ENCODE peak calls at places on chromosomes 3 and 15, in four cellular contexts. One of them, this sample, is unnamed.

GRCh38 chr15:72968531-72968922 is 83.7 kb upstream of the NEO1 start:
- DNase-seq in hepatocyte: peak; percentile 62
- DNase-seq in mesendoderm: peak; percentile 28
- DNase-seq in HCT116: no peak
- DNase-seq in this sample: no peak

GRCh38 chr3:70360985-70361384 is 48.5 kb upstream of the MDFIC2 start:
- DNase-seq in HCT116: no peak
- DNase-seq in mesendoderm: peak; percentile 59
- DNase-seq in hepatocyte: peak; percentile 41
- DNase-seq in this sample: no peak

GRCh38 chr15:31004220-31004733 is 12.8 kb upstream of the MTMR10 start:
- DNase-seq in HCT116: no peak
- DNase-seq in mesendoderm: peak; percentile 34
- DNase-seq in hepatocyte: no peak
- DNase-seq in this sample: no peak

GRCh38 chr15:99453646-99454045 is 112.1 kb upstream of the MEF2A start:
- DNase-seq in hepatocyte: no peak
- DNase-seq in mesendoderm: no peak
- DNase-seq in HCT116: no peak
- DNase-seq in this sample: no peak

GRCh38 chr3:57961828-57962447 is 46.3 kb upstream of the FLNB start:
- DNase-seq in mesendoderm: peak; percentile 86
- DNase-seq in hepatocyte: no peak
- DNase-seq in HCT116: peak; percentile 56
- DNase-seq in this sample: peak; percentile 39

GRCh38 chr15:48695835-48696573 is 50.5 kb upstream of the FBN1 start:
- DNase-seq in mesendoderm: no peak
- DNase-seq in HCT116: no peak
- DNase-seq in hepatocyte: no peak
- DNase-seq in this sample: no peak

GRCh38 chr3:149559525-149559924 is 85.0 kb downstream of the TM4SF4 start:
- DNase-seq in HCT116: no peak
- DNase-seq in mesendoderm: no peak
- DNase-seq in hepatocyte: no peak
- DNase-seq in this sample: no peak

GRCh38 chr3:13012228-13012691 is 61.0 kb downstream of the IQSEC1 start:
- DNase-seq in hepatocyte: no peak
- DNase-seq in HCT116: no peak
- DNase-seq in mesendoderm: no peak
- DNase-seq in this sample: peak; percentile 78

GRCh38 chr3:27728195-27729087 is 6.3 kb upstream of the EOMES start:
- DNase-seq in mesendoderm: peak; percentile 95
- DNase-seq in hepatocyte: no peak
- DNase-seq in HCT116: no peak
- DNase-seq in this sample: no peak

GRCh38 chr15:27328616-27329015 is 357.6 kb downstream of the GABRG3 start:
- DNase-seq in HCT116: no peak
- DNase-seq in hepatocyte: no peak
- DNase-seq in mesendoderm: no peak
- DNase-seq in this sample: no peak

GRCh38 chr15:74529911-74530310 is 11.1 kb upstream of the ARID3B start:
- DNase-seq in HCT116: no peak
- DNase-seq in mesendoderm: no peak
- DNase-seq in hepatocyte: no peak
- DNase-seq in this sample: no peak

GRCh38 chr15:48421362-48421761 is 90.1 kb downstream of the DUT start:
- DNase-seq in mesendoderm: peak; percentile 38
- DNase-seq in hepatocyte: no peak
- DNase-seq in HCT116: no peak
- DNase-seq in this sample: no peak

GRCh38 chr3:17014286-17014685 is 129.5 kb downstream of the PLCL2 start:
- DNase-seq in HCT116: no peak
- DNase-seq in hepatocyte: no peak
- DNase-seq in mesendoderm: no peak
- DNase-seq in this sample: no peak

DNA sequence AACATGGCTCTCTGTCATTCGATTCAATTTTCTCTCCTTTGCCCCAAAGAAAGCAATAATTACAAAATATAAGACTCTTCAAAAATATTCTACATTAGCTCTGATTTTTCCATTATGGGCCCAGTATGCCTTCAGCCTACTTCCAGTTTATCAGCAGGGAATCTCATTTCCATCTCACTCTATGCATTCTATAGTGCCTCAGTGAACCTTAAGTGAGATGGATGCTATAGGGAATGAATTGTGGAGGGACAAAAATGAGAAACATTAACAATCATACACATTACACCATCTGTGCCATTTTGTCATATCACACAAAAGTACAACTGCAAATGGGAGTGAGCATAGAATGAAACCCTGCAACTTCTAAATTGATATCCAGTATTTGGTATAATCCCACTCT is 50.7 kb upstream of the TSPAN3 start:
- DNase-seq in HCT116: no peak
- DNase-seq in mesendoderm: no peak
- DNase-seq in hepatocyte: no peak
- DNase-seq in this sample: no peak
- H3K79me2 ChIP-seq in HCT116: no peaks in the 10 kb centered on the region
- H3K79me2 ChIP-seq in mesendoderm: no peaks in the 10 kb centered on the region
- H3K79me2 ChIP-seq in hepatocyte: no peaks in the 10 kb centered on the region
- H3K79me2 ChIP-seq in this sample: no peaks in the 10 kb centered on the region

DNA sequence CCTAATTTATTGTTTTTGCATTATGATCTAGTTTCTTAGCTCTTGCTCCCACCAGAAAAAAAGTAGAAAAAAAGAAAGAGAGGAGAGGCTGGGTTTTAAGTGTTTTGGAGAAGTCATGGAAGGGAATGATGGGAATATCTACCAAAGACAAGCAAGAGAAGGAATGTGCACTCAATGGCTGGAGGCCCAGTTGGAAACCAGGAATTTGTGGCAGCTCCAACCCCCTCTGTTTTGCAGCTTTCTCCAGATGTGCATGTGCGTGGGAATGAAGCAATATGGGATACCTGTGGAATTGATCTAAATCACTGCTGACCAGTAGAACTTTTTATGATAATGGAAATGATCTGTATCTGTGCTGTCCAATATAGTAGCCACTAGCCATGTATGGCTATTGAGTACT is 27.1 kb downstream of the EIF2AK4 start:
- DNase-seq in hepatocyte: no peak
- DNase-seq in HCT116: no peak
- DNase-seq in mesendoderm: no peak
- DNase-seq in this sample: no peak
- H3K36me3 ChIP-seq in hepatocyte: no peaks in the 10 kb centered on the region
- H3K36me3 ChIP-seq in HCT116: peaks cover 40% of the 10 kb centered on the region
- H3K36me3 ChIP-seq in mesendoderm: no peaks in the 10 kb centered on the region
- H3K36me3 ChIP-seq in this sample: peaks cover 58% of the 10 kb centered on the region

GRCh38 chr15:67120839-67121540 is 55.6 kb downstream of the SMAD3 start:
- DNase-seq in HCT116: no peak
- DNase-seq in mesendoderm: no peak
- DNase-seq in hepatocyte: peak; percentile 86
- DNase-seq in this sample: no peak

GRCh38 chr15:67120009-67120838 is 54.8 kb downstream of the SMAD3 start:
- DNase-seq in HCT116: no peak
- DNase-seq in hepatocyte: peak; percentile 37
- DNase-seq in mesendoderm: no peak
- DNase-seq in this sample: no peak

GRCh38 chr15:67124111-67124510 is 58.7 kb downstream of the SMAD3 start:
- DNase-seq in HCT116: no peak
- DNase-seq in hepatocyte: no peak
- DNase-seq in mesendoderm: no peak
- DNase-seq in this sample: no peak

GRCh38 chr15:67119238-67119846 is 53.9 kb downstream of the SMAD3 start:
- DNase-seq in mesendoderm: no peak
- DNase-seq in HCT116: no peak
- DNase-seq in hepatocyte: no peak
- DNase-seq in this sample: no peak

GRCh38 chr15:67121725-67122600 is 56.6 kb downstream of the SMAD3 start:
- DNase-seq in mesendoderm: no peak
- DNase-seq in HCT116: no peak
- DNase-seq in hepatocyte: no peak
- DNase-seq in this sample: no peak
- H3K79me2 ChIP-seq in mesendoderm: no peaks in the 10 kb centered on the region
- H3K79me2 ChIP-seq in HCT116: peaks cover 99% of the 10 kb centered on the region
- H3K79me2 ChIP-seq in hepatocyte: peaks cover 92% of the 10 kb centered on the region
- H3K79me2 ChIP-seq in this sample: no peaks in the 10 kb centered on the region

GRCh38 chr3:114058646-114059045 is 2.1 kb downstream of the QTRT2 start:
- DNase-seq in HCT116: no peak
- DNase-seq in mesendoderm: no peak
- DNase-seq in hepatocyte: no peak
- DNase-seq in this sample: no peak

GRCh38 chr3:114056130-114057010 is at the start of the genes CCDC191 and QTRT2:
- DNase-seq in mesendoderm: peak; percentile 100
- DNase-seq in hepatocyte: peak; percentile 99
- DNase-seq in HCT116: peak; percentile 98
- DNase-seq in this sample: peak; percentile 98

GRCh38 chr3:114052216-114052615 is 4.1 kb downstream of the CCDC191 start:
- DNase-seq in mesendoderm: no peak
- DNase-seq in HCT116: no peak
- DNase-seq in hepatocyte: no peak
- DNase-seq in this sample: no peak

GRCh38 chr3:114060906-114061655 is 4.5 kb downstream of the QTRT2 start:
- DNase-seq in hepatocyte: no peak
- DNase-seq in mesendoderm: no peak
- DNase-seq in HCT116: no peak
- DNase-seq in this sample: no peak

GRCh38 chr3:114057011-114057347 is 442 bp downstream of the QTRT2 start:
- DNase-seq in hepatocyte: no peak
- DNase-seq in HCT116: no peak
- DNase-seq in mesendoderm: no peak
- DNase-seq in this sample: no peak
- H3K36me3 ChIP-seq in hepatocyte: no peaks in the 10 kb centered on the region
- H3K36me3 ChIP-seq in HCT116: peaks cover 2% of the 10 kb centered on the region
- H3K36me3 ChIP-seq in mesendoderm: no peaks in the 10 kb centered on the region
- H3K36me3 ChIP-seq in this sample: peaks cover 5% of the 10 kb centered on the region

GRCh38 chr3:14583543-14584091 is 43.5 kb upstream of the GRIP2 start:
- DNase-seq in mesendoderm: no peak
- DNase-seq in HCT116: no peak
- DNase-seq in hepatocyte: no peak
- DNase-seq in this sample: no peak
- H3K79me2 ChIP-seq in mesendoderm: no peaks in the 10 kb centered on the region
- H3K79me2 ChIP-seq in HCT116: no peaks in the 10 kb centered on the region
- H3K79me2 ChIP-seq in hepatocyte: no peaks in the 10 kb centered on the region
- H3K79me2 ChIP-seq in this sample: no peaks in the 10 kb centered on the region

DNA sequence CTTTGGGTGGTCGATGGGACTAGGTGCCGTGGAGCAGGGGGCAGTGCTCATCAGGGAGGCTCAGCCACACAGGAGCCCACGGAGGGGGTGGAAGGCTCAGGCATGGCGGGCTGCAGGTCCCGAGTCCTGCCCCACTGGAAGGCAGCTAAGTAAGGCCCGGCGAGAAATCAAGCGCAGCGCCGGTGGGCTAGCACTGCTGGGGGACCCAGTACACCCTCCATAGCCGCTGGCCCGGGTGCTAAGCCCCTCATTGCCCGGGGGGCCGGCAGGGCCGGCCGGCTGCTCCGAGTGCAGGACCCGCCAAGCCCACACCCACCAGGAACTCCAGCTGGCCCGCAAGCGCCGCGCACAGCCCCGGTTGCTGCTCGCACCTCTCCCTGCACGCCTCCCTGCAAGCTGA is 19.1 kb downstream of the TP53BP1 start:
- DNase-seq in HCT116: no peak
- DNase-seq in hepatocyte: no peak
- DNase-seq in mesendoderm: no peak
- DNase-seq in this sample: no peak
- H3K36me3 ChIP-seq in HCT116: peaks cover 51% of the 10 kb centered on the region
- H3K36me3 ChIP-seq in hepatocyte: peaks cover 4% of the 10 kb centered on the region
- H3K36me3 ChIP-seq in mesendoderm: peaks cover 10% of the 10 kb centered on the region
- H3K36me3 ChIP-seq in this sample: peaks cover 75% of the 10 kb centered on the region

GRCh38 chr3:197335428-197336132 is 37.2 kb upstream of the DLG1 start:
- DNase-seq in HCT116: no peak
- DNase-seq in mesendoderm: no peak
- DNase-seq in hepatocyte: no peak
- DNase-seq in this sample: no peak

GRCh38 chr3:197337214-197337613 is 38.8 kb upstream of the DLG1 start:
- DNase-seq in HCT116: no peak
- DNase-seq in mesendoderm: no peak
- DNase-seq in hepatocyte: no peak
- DNase-seq in this sample: no peak

GRCh38 chr3:197336348-197336747 is 37.9 kb upstream of the DLG1 start:
- DNase-seq in hepatocyte: no peak
- DNase-seq in HCT116: no peak
- DNase-seq in mesendoderm: no peak
- DNase-seq in this sample: no peak

GRCh38 chr3:197331131-197331530 is 32.7 kb upstream of the DLG1 start:
- DNase-seq in HCT116: peak; percentile 27
- DNase-seq in mesendoderm: peak; percentile 64
- DNase-seq in hepatocyte: no peak
- DNase-seq in this sample: no peak

DNA sequence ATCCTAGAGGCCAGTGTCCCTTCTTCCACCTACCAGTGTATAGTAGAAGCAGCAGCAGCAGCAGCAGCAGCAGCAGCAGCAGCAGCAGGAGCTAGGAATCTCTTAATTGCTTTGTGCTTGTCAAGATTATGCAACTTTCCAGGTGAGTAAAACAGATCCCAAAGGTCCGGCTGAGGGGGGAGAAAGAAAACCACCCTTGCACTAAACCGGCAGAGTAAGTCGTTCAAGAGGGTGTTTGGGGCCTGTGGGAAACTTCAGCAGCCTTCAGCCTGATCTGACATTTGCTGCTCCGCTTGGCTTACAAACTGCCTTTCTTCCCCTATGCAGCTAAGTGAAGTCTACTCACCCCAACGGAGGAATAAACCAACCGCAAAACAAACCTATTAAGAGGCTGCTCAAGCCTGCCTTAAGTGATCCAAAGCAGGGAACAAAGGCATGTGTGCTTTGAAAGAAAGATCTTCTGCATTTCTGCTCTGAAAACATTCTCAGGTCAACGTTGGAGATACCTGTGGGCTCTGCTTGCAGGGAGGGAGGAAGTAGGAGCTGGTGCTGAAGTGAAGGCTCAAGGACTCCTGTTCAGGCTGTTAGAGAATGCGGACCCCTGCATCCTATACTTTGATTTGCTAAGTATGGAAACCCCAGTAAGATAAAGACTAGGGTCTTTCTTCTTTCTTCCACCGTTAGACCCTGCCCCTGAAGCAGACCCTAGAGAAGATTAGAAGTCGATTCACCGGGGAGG is 35.7 kb upstream of the DLG1 start:
- DNase-seq in HCT116: no peak
- DNase-seq in mesendoderm: no peak
- DNase-seq in hepatocyte: peak; percentile 49
- DNase-seq in this sample: no peak
- H3K79me2 ChIP-seq in HCT116: no peaks in the 10 kb centered on the region
- H3K79me2 ChIP-seq in mesendoderm: no peaks in the 10 kb centered on the region
- H3K79me2 ChIP-seq in hepatocyte: no peaks in the 10 kb centered on the region
- H3K79me2 ChIP-seq in this sample: no peaks in the 10 kb centered on the region

GRCh38 chr15:81060470-81060869 is 59.7 kb downstream of the TLNRD1 start:
- DNase-seq in HCT116: no peak
- DNase-seq in mesendoderm: no peak
- DNase-seq in hepatocyte: no peak
- DNase-seq in this sample: no peak
- H3K36me3 ChIP-seq in HCT116: no peaks in the 10 kb centered on the region
- H3K36me3 ChIP-seq in mesendoderm: no peaks in the 10 kb centered on the region
- H3K36me3 ChIP-seq in hepatocyte: no peaks in the 10 kb centered on the region
- H3K36me3 ChIP-seq in this sample: no peaks in the 10 kb centered on the region